ENCODE peak calls at places on chromosomes 6 and 20, in ten cellular contexts. R is effector memory CD4-positive, alpha-beta T cell; G is uterus; M is cardiac muscle cell; I is fibroblast of lung; L is CD8-positive, alpha-beta T cell; W is ovary; N is body of pancreas; V is sigmoid colon; D is pancreas. S is an unnamed sample. For H3K36me3, the result is how much of the 10 kb centered on the place peaks cover.

GRCh38 chr20:35508493-35509218 is 20.8 kb downstream of the C20orf173 start:
- DNase-seq in R (no peak), G (no peak), M (no peak), I (no peak), L (no peak), W (no peak), N (no peak), V (no peak), D (no peak), S (no peak)

GRCh38 chr6:75281643-75282042 is 2.9 kb downstream of the TMEM30A start:
- DNase-seq in R (no peak), G (no peak), M (no peak), I (no peak), L (no peak), W (no peak), N (no peak), V (no peak), D (no peak), S (no peak)

GRCh38 chr6:139519571-139520031 is 145.2 kb upstream of the CITED2 start:
- DNase-seq in R (no peak), G (no peak), M (peak), I (peak), L (no peak), W (no peak), N (no peak), V (no peak), D (no peak), S (no peak)

GRCh38 chr6:150573041-150573681 is 26.5 kb upstream of the PLEKHG1 start:
- DNase-seq in R (no peak), G (no peak), M (no peak), I (peak), L (no peak), W (no peak), N (no peak), V (no peak), D (no peak), S (no peak)

GRCh38 chr6:2976060-2976459 is 4.7 kb upstream of the SERPINB6 start:
- DNase-seq in R (no peak), G (no peak), M (no peak), I (no peak), L (no peak), W (no peak), N (no peak), V (no peak), D (no peak), S (no peak)

GRCh38 chr6:22892452-22892851 is 323.1 kb downstream of the HDGFL1 start:
- DNase-seq in R (no peak), G (peak), M (peak), I (peak), L (no peak), W (no peak), N (no peak), V (no peak), D (no peak), S (no peak)

GRCh38 chr20:48131581-48131980 is 346.3 kb upstream of the SULF2 start:
- DNase-seq in R (no peak), G (peak), M (peak), I (no peak), L (no peak), W (peak), N (no peak), V (peak), D (no peak), S (no peak)

GRCh38 chr6:11854418-11855165 is 76.0 kb upstream of the ADTRP start:
- DNase-seq in R (no peak), G (no peak), M (peak), I (peak), L (no peak), W (no peak), N (peak), V (no peak), D (no peak), S (no peak)

GRCh38 chr20:41308290-41308691 is 9.2 kb downstream of the ZHX3 start:
- DNase-seq in R (no peak), G (no peak), M (peak), I (peak), L (no peak), W (no peak), N (no peak), V (no peak), D (no peak), S (no peak)

DNA sequence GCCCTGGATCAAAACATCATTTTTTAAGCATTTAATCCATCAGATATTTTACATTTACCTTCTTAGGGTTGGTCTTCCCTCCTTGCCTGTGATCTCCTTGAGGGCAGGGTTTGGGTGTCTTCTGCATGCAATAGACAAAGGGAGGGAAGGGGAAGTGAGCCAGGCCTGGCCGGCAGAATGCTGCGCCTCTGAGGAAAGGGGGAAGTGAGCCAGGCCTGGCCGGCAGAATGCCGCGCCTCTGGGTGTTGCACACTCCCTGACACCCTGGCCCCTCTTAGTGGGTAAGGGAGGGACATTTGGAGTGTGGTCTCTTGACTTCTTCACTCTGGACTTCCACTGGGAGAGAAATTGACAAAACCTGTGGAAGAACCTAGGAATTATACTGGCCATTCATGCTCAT is 12.4 kb downstream of the PSMF1 start:
- DNase-seq in R (no peak), G (no peak), M (no peak), I (no peak), L (no peak), W (no peak), N (no peak), V (no peak), D (no peak), S (no peak)
- H3K36me3 ChIP-seq in R (half or more), G (under half), M (under half), I (under half), L (half or more), W (under half), N (half or more), V (half or more), D (half or more), S (half or more)

GRCh38 chr20:62159052-62159451 is 15.5 kb downstream of the SS18L1 start:
- DNase-seq in R (no peak), G (no peak), M (no peak), I (no peak), L (no peak), W (no peak), N (no peak), V (no peak), D (no peak), S (peak)

GRCh38 chr20:62160876-62161275 is 17.3 kb downstream of the SS18L1 start:
- DNase-seq in R (no peak), G (no peak), M (no peak), I (no peak), L (no peak), W (no peak), N (no peak), V (no peak), D (no peak), S (peak)

GRCh38 chr20:62158541-62158940 is 15.0 kb downstream of the SS18L1 start:
- DNase-seq in R (no peak), G (no peak), M (no peak), I (no peak), L (no peak), W (no peak), N (no peak), V (no peak), D (no peak), S (peak)

GRCh38 chr20:62160253-62160652 is 16.7 kb downstream of the SS18L1 start:
- DNase-seq in R (no peak), G (no peak), M (no peak), I (no peak), L (no peak), W (no peak), N (no peak), V (no peak), D (no peak), S (peak)

DNA sequence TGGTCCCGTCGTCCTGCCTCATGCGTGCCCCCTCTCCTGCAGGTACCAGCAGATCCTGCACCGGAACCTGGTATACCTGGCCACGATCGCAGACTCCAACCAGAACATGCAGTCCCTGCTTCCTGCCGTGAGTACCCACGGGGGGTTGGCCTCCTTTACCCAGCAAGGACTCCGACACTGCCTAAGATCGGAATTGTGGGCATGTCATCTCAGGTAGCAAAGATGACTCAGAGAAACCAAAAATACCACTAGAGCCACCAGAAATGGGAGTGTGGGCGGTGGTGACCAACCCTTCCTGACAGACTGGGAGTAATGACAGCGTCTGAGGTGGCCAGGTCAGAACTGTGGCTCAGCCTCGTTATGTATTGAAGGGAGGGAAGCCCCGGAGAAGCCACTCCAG is 16.3 kb downstream of the SS18L1 start:
- DNase-seq in R (no peak), G (no peak), M (no peak), I (no peak), L (peak), W (no peak), N (no peak), V (no peak), D (no peak), S (peak)
- H3K36me3 ChIP-seq in R (under half), G (under half), M (under half), I (under half), L (under half), W (under half), N (under half), V (under half), D (under half), S (under half)

GRCh38 chr6:158086706-158087518 is 81.2 kb downstream of the SERAC1 start:
- DNase-seq in R (no peak), G (no peak), M (no peak), I (peak), L (no peak), W (peak), N (peak), V (peak), D (no peak), S (no peak)

GRCh38 chr6:158083687-158084325 is 84.3 kb downstream of the SERAC1 start:
- DNase-seq in R (no peak), G (no peak), M (no peak), I (no peak), L (no peak), W (no peak), N (no peak), V (no peak), D (no peak), S (no peak)

GRCh38 chr6:158087519-158087867 is 80.6 kb downstream of the SERAC1 start:
- DNase-seq in R (no peak), G (no peak), M (no peak), I (no peak), L (no peak), W (no peak), N (no peak), V (no peak), D (no peak), S (no peak)

GRCh38 chr6:158085261-158086053 is 82.6 kb downstream of the SERAC1 start:
- DNase-seq in R (no peak), G (no peak), M (no peak), I (no peak), L (no peak), W (no peak), N (no peak), V (no peak), D (no peak), S (no peak)

GRCh38 chr6:158086054-158086705 is 81.9 kb downstream of the SERAC1 start:
- DNase-seq in R (no peak), G (no peak), M (peak), I (peak), L (no peak), W (no peak), N (no peak), V (no peak), D (no peak), S (no peak)
- H3K36me3 ChIP-seq in R (half or more), G (under half), M (under half), I (under half), L (under half), W (under half), N (under half), V (under half), D (under half), S (under half)

GRCh38 chr20:3116341-3116740 is 31.8 kb upstream of the AVP start:
- DNase-seq in R (no peak), G (no peak), M (no peak), I (no peak), L (no peak), W (no peak), N (no peak), V (no peak), D (no peak), S (no peak)

GRCh38 chr20:3121955-3122610 is 37.6 kb upstream of the AVP start:
- DNase-seq in R (no peak), G (no peak), M (no peak), I (no peak), L (no peak), W (no peak), N (no peak), V (peak), D (no peak), S (no peak)

GRCh38 chr20:3115190-3116107 is 30.9 kb upstream of the AVP start:
- DNase-seq in R (peak), G (peak), M (peak), I (peak), L (peak), W (peak), N (peak), V (no peak), D (no peak), S (no peak)

GRCh38 chr20:3121271-3121911 is 36.9 kb upstream of the AVP start:
- DNase-seq in R (no peak), G (no peak), M (no peak), I (no peak), L (peak), W (no peak), N (no peak), V (peak), D (no peak), S (no peak)

DNA sequence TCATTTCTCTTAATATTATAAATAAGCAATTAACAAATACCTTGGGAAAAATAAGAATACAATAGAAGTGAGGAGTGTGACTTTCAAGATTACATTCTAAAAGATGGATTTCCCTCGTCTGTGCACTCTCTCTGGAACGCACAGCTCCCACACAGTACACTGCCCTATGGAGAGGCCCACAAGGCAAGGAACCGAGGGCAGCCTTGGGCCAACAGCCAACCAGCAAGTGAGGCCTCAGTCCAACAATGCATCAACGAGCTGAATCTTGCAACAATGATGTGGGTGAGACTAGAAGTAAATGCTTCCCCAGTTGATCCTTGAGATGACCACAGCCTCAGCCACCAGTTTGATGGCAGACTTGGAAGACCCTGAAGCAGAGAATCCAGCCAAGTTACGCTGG is 34.5 kb upstream of the AVP start:
- DNase-seq in R (no peak), G (no peak), M (peak), I (no peak), L (no peak), W (no peak), N (no peak), V (no peak), D (no peak), S (no peak)
- H3K36me3 ChIP-seq in R (under half), G (under half), M (under half), I (under half), L (under half), W (under half), N (under half), V (under half), D (under half), S (under half)

DNA sequence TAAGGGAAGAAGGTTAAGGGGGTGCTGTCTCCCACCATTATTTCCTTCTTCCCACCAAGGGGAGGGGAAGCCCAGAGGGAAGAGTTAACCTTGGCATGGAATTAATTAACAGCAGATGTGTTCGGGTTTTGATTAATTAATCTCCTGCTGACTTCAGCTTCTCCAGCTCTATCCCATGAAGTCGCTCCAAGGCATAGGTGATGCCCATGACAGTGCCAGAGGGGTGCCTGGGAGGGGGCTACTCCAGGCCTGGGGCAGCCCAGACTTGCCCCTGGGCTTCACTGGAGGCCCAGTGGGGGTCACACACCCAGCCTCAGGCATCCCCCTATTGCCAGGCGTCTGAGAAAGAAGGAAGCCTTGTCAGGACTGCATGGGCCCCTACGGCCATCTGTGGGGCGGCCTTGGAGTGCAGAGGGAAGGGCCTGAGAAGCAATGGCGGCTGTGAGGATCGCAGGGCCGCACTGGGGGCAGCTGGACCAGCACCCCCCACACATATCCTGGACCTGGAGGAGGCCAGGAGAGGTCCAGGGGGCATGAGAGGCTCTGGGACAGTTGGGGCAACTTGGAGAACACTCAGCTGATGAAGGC is 16.3 kb downstream of the MDFI start:
- DNase-seq in R (no peak), G (no peak), M (no peak), I (no peak), L (no peak), W (no peak), N (no peak), V (peak), D (no peak), S (no peak)
- H3K36me3 ChIP-seq in R (under half), G (under half), M (under half), I (under half), L (under half), W (under half), N (under half), V (under half), D (under half), S (under half)

GRCh38 chr6:119284861-119285521 is 64.6 kb downstream of the MAN1A1 start:
- DNase-seq in R (no peak), G (no peak), M (no peak), I (no peak), L (peak), W (no peak), N (no peak), V (no peak), D (no peak), S (no peak)

GRCh38 chr6:119283979-119284545 is 65.5 kb downstream of the MAN1A1 start:
- DNase-seq in R (no peak), G (no peak), M (no peak), I (no peak), L (no peak), W (no peak), N (no peak), V (no peak), D (no peak), S (no peak)

GRCh38 chr6:119285908-119286625 is 63.5 kb downstream of the MAN1A1 start:
- DNase-seq in R (no peak), G (no peak), M (peak), I (peak), L (no peak), W (no peak), N (no peak), V (no peak), D (no peak), S (no peak)

GRCh38 chr6:119294984-119295383 is 54.6 kb downstream of the MAN1A1 start:
- DNase-seq in R (no peak), G (no peak), M (no peak), I (no peak), L (no peak), W (no peak), N (no peak), V (no peak), D (no peak), S (no peak)

DNA sequence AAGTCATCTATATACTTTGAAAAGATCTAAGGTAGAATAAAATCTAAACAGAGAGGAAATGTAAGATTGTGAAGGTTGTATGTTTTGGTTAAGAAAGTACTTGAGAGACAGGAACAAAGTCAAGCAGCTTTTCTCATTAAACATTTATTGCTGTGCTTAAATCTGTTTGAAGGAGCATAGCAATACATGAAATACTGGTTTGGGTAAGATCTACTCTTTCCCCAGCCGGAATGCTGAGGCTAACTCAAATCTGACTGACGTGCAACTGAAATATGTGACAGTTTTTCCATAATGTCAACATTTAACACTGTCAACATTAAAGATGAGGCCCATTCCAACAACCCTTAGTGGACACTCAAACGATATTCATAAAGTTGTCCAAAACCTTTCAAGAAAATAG is 59.9 kb downstream of the MAN1A1 start:
- DNase-seq in R (no peak), G (no peak), M (no peak), I (no peak), L (no peak), W (no peak), N (no peak), V (no peak), D (no peak), S (no peak)
- H3K36me3 ChIP-seq in R (under half), G (under half), M (under half), I (under half), L (under half), W (under half), N (under half), V (under half), D (under half), S (under half)

DNA sequence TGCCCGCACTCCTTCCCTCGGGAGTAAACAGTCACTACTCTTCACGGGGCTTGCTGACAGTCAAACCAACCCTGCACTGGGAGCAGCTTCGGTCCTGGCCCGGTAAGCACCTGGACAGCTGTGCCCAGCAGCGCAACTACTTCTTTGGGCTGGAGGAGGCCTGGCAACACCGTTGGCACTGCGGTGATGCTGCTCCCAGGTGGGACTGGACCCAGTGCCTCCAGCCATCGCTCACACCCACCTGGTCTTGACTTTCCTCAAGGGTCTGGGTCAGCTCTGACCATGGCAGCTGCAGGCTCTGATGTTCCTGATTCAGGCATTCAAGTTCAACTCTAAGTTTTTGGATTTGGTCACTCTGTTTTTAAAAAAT is 53.8 kb downstream of the GINS1 start:
- DNase-seq in R (no peak), G (no peak), M (no peak), I (no peak), L (no peak), W (no peak), N (no peak), V (no peak), D (no peak), S (no peak)
- H3K36me3 ChIP-seq in R (under half), G (under half), M (under half), I (under half), L (under half), W (under half), N (under half), V (half or more), D (under half), S (under half)

DNA sequence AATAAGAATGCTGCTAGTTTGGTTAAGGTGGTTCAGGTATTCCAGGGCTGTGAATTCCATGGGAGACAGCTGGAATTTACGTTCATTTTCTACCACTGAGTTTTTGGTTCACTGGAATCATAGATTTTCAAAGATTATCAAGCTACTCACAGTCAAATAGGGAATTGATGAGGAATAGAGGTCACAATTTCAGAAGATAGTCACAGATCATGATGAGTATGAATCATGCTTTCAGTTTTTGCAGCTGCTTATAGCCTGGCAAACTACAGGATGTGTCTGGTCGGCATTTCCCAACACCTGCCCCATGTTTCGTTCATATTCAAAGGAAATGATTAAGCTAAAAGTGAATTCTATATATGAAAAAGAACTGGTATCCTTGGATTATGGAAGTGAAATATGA is 58.7 kb downstream of the BCKDHB start:
- DNase-seq in R (no peak), G (no peak), M (peak), I (peak), L (no peak), W (no peak), N (no peak), V (no peak), D (no peak), S (no peak)
- H3K36me3 ChIP-seq in R (under half), G (under half), M (under half), I (under half), L (under half), W (under half), N (under half), V (under half), D (under half), S (under half)

GRCh38 chr20:10731190-10731955 is 57.6 kb upstream of the JAG1 start:
- DNase-seq in R (no peak), G (no peak), M (no peak), I (peak), L (no peak), W (no peak), N (no peak), V (no peak), D (no peak), S (peak)
- H3K36me3 ChIP-seq in R (under half), G (under half), M (under half), I (under half), L (under half), W (under half), N (under half), V (under half), D (under half), S (under half)